ENCODE peak calls at places on chromosomes 3 and 15, in four cellular contexts. C is endothelial cell of umbilical vein, X is K562, D is keratinocyte. W is an unnamed sample. For H3K9me1, the result is how much of the 10 kb centered on the place peaks cover.

GRCh38 chr3:139937674-139938279 is 2.8 kb downstream of the CLSTN2 start:
- DNase-seq in X (peak), C (peak), D (no peak), W (peak)

GRCh38 chr15:48059786-48060185 is 61.0 kb upstream of the SLC24A5 start:
- DNase-seq in X (no peak), D (no peak), C (no peak), W (peak)

GRCh38 chr15:82146990-82147461 is 101.2 kb upstream of the MEX3B start:
- DNase-seq in C (peak), D (peak), X (peak), W (peak)

GRCh38 chr3:149224736-149225594 is 3.3 kb upstream of the CP start:
- DNase-seq in X (peak), C (peak), D (no peak), W (peak)

GRCh38 chr3:14235003-14235876 is 56.6 kb downstream of the LSM3 start:
- DNase-seq in D (no peak), X (no peak), C (no peak), W (no peak)

GRCh38 chr3:184604039-184604955 is 42.7 kb downstream of the EPHB3 start:
- DNase-seq in C (no peak), X (no peak), D (no peak), W (no peak)

GRCh38 chr3:124526601-124527000 is 203.7 kb upstream of the UMPS start:
- DNase-seq in D (no peak), C (no peak), X (no peak), W (no peak)

GRCh38 chr3:42590989-42591756 is 513 bp downstream of the SS18L2 start:
- DNase-seq in D (no peak), C (peak), X (no peak), W (no peak)

GRCh38 chr3:34882764-34883163 is 756.6 kb upstream of the ARPP21 start:
- DNase-seq in X (no peak), D (no peak), C (no peak), W (no peak)

DNA sequence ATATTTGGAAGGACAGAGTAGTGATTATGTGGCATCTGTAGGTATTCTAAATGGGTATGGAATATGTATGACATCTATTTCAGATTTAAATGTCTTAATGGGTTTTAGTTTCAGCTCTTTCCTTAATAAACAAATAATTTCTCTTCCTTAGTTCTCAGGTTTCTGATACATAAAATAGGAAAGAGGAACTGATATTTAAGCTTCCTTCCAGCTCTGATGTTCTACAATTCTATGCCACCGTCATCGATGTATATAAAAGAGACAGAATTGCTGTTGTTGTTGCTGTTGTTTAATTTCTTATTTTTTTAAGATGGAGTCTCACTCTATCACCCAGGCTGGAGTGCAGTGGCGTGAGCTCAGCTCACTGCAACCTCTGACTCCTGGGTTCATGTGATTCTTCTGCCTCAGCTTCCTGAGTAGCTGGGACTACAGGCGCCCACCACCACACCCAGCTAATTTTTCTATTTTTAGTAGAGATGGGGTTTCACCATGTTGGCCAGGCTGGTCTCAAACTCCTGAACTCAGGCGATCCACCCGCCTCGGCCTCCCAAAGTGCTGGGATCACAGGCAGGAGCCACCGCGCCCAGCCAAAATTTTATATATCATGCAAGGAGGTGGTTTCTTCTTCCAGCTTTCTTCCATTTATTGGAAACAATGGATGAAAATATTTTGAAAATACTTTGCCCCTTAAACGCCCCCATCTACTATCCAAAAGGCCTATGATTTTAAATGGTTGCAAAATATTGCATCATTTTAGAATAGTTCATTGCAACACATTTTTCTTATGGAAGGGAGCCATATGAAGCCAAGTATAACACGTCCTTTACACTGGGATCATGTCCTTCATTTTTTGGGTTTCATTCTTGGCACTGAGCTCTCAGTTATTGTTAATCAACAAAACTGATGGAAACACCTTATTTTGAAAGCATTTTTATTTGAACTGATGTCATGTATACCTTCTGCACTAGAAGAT is 13.9 kb upstream of the C15orf61 start:
- DNase-seq in X (no peak), C (no peak), D (no peak), W (peak)
- H3K9me1 ChIP-seq in X (under half), C (under half), D (under half), W (under half)

GRCh38 chr15:79496838-79497237 is 64.7 kb downstream of the MINAR1 start:
- DNase-seq in D (no peak), X (no peak), C (no peak), W (no peak)

GRCh38 chr15:79494392-79494909 is 62.3 kb downstream of the MINAR1 start:
- DNase-seq in X (no peak), D (no peak), C (no peak), W (no peak)

GRCh38 chr15:79495716-79496115 is 63.6 kb downstream of the MINAR1 start:
- DNase-seq in C (no peak), X (no peak), D (no peak), W (no peak)

GRCh38 chr15:79494963-79495362 is 62.8 kb downstream of the MINAR1 start:
- DNase-seq in C (no peak), D (no peak), X (no peak), W (no peak)

GRCh38 chr15:79492065-79492464 is 59.9 kb downstream of the MINAR1 start:
- DNase-seq in D (no peak), X (no peak), C (no peak), W (no peak)
- H3K9me1 ChIP-seq in D (under half), X (under half), C (under half), W (under half)

DNA sequence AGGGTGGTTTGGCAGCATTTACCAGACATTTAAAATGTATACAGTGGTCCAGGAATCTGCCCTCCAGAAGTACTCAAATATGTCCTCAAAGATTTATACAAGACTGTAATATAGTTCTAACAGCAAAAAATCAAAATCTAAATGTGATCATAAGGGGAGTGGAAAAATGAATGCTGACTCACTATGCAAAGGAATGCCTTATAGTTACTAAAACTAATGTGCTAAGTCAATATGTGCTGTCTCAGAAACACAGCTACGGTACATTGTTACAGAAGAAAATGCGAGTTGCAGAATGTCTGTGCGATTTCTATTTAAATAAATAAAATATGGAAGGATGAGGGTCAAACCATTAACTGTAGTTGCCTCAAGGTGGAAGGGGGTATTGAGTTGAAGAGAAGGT is 230.1 kb upstream of the UBE2E1 start:
- DNase-seq in X (no peak), D (no peak), C (no peak), W (peak)
- H3K9me1 ChIP-seq in X (under half), D (under half), C (under half), W (under half)

DNA sequence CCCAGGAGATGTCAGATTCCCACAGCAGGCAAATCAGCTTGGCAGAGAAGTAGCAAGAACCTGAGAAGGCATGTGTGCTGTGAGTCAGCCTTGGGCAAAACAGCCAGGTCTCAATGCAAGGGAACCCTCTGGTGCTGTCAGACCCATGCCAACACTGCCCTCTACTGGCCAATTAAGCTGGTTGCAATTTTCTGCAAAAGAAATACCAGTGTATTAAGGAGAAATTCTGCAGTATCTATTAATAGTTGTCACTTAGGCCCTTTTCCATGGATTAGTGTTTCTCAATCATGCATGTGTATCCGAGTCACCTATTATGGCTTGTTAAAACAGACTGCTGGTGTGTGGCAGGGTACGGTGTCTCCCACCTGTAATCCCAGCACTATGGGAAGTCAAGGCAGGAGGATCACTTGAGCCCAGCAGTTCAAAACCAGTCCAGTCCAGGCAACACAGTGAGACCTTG is 26.2 kb downstream of the MAP4 start:
- DNase-seq in D (peak), C (peak), X (peak), W (peak)
- H3K9me1 ChIP-seq in D (under half), C (under half), X (under half), W (under half)

GRCh38 chr15:39881790-39882189 is 38.3 kb downstream of the GPR176 start:
- DNase-seq in D (no peak), C (no peak), X (no peak), W (no peak)
- H3K9me1 ChIP-seq in D (under half), C (under half), X (under half), W (under half)

DNA sequence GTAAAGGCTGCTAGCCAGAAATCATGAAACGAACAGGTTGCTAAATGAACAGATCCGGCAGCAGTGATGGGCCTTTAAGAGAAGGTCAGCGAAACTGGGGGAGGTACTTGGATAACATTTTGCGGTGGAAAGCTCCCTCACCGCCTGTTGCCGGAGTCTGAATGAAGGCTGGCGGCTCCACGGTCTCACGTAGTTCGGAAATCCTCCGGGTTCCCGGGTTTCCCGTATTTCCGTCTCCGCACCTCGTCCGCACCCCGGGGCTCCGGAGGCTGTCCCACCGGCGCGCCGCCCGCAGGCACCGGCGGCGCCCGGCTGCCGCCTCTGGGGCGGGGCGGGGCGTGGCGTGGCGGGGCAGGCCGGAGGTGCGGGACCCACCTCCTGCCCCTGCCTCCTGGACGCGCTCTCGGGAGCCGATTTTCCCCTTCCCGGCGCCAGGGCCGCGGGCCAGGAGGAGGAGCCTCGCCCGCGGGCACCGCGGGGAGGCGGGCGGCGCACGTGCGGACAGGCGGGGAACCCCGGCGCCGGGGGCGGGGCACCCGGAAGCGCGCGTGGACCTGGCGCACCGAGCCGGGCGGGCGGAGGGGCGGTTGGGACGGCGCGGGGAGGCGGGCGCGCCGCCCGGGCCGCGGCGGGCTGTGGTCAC is at the start of gene ZDHHC23:
- DNase-seq in X (peak), C (peak), D (no peak), W (peak)
- H3K9me1 ChIP-seq in X (under half), C (under half), D (under half), W (under half)

GRCh38 chr3:195580733-195581443 is 2.9 kb downstream of the APOD start:
- DNase-seq in X (no peak), C (no peak), D (no peak), W (peak)
- H3K9me1 ChIP-seq in X (under half), C (under half), D (under half), W (under half)

W was measured in IMR-90.